ENCODE peak calls at places on chromosomes 6 and 20, in four cellular contexts. K is left ventricle myocardium inferior, Y is lung, E is pancreas. V is an unnamed sample.
A peak's percentile ranks its signal among the peaks of the same experiment; 100 is the strongest.

GRCh38 chr6:126312013-126312665 is 27.8 kb upstream of the CENPW start:
- DNase-seq in K (no peak), Y (no peak), E (no peak), V (no peak)

GRCh38 chr6:140230282-140230681 is 855.8 kb upstream of the CITED2 start:
- DNase-seq in K (no peak), Y (peak; percentile 41), E (no peak), V (no peak)

GRCh38 chr6:118889163-118889562 is 4.8 kb upstream of the ASF1A start:
- DNase-seq in K (no peak), Y (no peak), E (no peak), V (no peak)

GRCh38 chr6:26195924-26196845 is 109.0 kb downstream of the HFE start:
- DNase-seq in K (no peak), Y (no peak), E (no peak), V (no peak)

GRCh38 chr6:108113557-108114519 is 39.3 kb upstream of the OSTM1 start:
- DNase-seq in K (peak; percentile 16), Y (peak; percentile 38), E (peak; percentile 47), V (peak; percentile 53)

GRCh38 chr6:169776379-169776778 is 25.0 kb downstream of the ERMARD start:
- DNase-seq in K (no peak), Y (peak; percentile 16), E (no peak), V (no peak)

GRCh38 chr6:31713991-31714684 is 1.0 kb upstream of the LY6G6D start:
- DNase-seq in K (no peak), Y (no peak), E (no peak), V (no peak)

GRCh38 chr6:169450097-169450496 is 196.5 kb upstream of the THBS2 start:
- DNase-seq in K (no peak), Y (no peak), E (no peak), V (peak; percentile 21)

GRCh38 chr6:143146186-143146831 is 85.6 kb downstream of the AIG1 start:
- DNase-seq in K (no peak), Y (no peak), E (no peak), V (no peak)

GRCh38 chr6:143139239-143139784 is 78.6 kb downstream of the AIG1 start:
- DNase-seq in K (no peak), Y (no peak), E (no peak), V (no peak)

GRCh38 chr6:143140767-143141166 is 80.1 kb downstream of the AIG1 start:
- DNase-seq in K (peak; percentile 46), Y (no peak), E (no peak), V (no peak)

GRCh38 chr6:143136647-143137046 is 76.0 kb downstream of the AIG1 start:
- DNase-seq in K (no peak), Y (no peak), E (no peak), V (no peak)

DNA sequence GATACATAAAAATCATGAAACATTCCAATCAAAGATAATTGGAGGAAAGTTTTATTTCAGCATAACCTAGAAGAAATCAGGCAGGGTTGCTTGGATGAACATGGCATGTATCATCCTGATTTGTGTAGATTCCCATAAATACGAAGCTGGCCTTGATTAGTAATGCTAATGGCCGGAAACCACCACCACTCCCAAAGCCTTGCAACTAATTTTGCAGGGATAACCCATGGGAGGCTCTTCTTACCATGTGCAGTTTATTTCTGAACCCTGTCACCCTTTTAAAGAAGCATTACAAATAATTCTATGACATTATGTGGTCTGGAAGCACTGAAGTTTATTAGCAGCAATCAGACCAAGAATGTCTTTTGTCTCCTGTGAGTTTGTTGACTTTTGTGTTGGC is 80.8 kb downstream of the AIG1 start:
- DNase-seq in K (no peak), Y (no peak), E (no peak), V (no peak)
- H3K4me3 ChIP-seq in K (no peak overlapping the region), Y (no peak overlapping the region), E (no peak overlapping the region), V (no peak overlapping the region)

GRCh38 chr6:38396209-38396608 is 243.5 kb downstream of the BTBD9 start:
- DNase-seq in K (no peak), Y (no peak), E (no peak), V (no peak)
- TF ChIP-seq CTCF in K (no peak), Y (no peak), E (no peak), V (no peak)

DNA sequence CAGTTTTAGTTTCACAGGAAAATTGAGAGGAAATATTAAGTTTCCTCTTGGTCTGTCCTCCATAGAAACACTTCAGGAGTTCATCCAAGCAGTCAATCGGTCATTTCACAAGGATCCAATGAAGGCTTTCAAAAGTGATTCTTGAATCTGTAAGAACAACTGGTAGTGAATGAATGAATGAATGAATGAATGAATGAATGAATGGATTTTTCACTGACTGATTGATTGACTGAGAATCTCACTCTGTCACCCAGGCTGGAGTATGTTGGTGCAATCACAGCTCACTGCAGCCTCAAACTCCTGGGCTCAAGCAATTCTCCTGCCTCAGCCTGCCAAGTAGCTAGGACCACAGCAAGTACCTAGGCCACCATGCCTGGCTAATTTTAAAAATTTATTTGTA is 39.4 kb upstream of the TAF8 start:
- DNase-seq in K (no peak), Y (no peak), E (no peak), V (no peak)
- H3K4me3 ChIP-seq in K (no peak overlapping the region), Y (no peak overlapping the region), E (no peak overlapping the region), V (no peak overlapping the region)

GRCh38 chr6:111984516-111985201 is 69.2 kb upstream of the CCN6 start:
- DNase-seq in K (no peak), Y (no peak), E (no peak), V (no peak)

GRCh38 chr6:111984081-111984480 is 69.8 kb upstream of the CCN6 start:
- DNase-seq in K (no peak), Y (no peak), E (no peak), V (no peak)

GRCh38 chr6:111987295-111987694 is 66.6 kb upstream of the CCN6 start:
- DNase-seq in K (no peak), Y (no peak), E (no peak), V (no peak)

GRCh38 chr6:111986651-111987050 is 67.3 kb upstream of the CCN6 start:
- DNase-seq in K (no peak), Y (no peak), E (no peak), V (no peak)

DNA sequence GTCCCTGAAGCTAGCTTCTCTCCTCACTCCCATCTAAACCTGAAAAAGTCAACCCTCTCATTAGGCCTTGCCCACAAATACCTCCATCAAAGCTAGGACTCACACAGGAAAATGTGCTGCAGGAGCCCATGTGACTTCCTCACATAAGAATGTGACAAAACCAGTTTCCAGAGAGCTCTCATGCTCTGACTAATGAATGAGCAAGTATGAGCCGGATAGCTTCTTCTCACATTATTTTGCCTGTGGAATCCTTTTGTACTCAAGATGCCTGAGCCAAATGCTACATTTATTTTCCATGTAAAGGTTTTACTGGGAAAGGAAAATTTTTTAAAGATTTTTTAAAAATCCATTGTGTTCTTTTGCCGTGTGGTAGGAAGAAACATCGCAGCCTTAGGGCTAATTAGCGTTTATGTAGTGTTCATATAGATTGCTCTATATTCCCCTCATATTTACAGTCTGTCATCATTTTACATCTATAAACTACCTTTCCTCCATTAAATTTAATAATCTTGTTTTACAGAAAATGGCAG is 68.6 kb upstream of the CCN6 start:
- DNase-seq in K (no peak), Y (peak; percentile 73), E (peak; percentile 23), V (peak; percentile 91)
- TF ChIP-seq CTCF in K (no peak), Y (no peak), E (no peak), V (no peak)

GRCh38 chr6:29790626-29791025 is 37.0 kb upstream of the HLA-G start:
- DNase-seq in K (no peak), Y (no peak), E (no peak), V (no peak)

GRCh38 chr6:29791162-29791561 is 36.5 kb upstream of the HLA-G start:
- DNase-seq in K (no peak), Y (no peak), E (no peak), V (no peak)

GRCh38 chr6:29793036-29793356 is 34.6 kb upstream of the HLA-G start:
- DNase-seq in K (no peak), Y (no peak), E (no peak), V (no peak)

GRCh38 chr6:29792123-29793035 is 35.2 kb upstream of the HLA-G start:
- DNase-seq in K (peak; percentile 77), Y (peak; percentile 56), E (peak; percentile 69), V (no peak)

DNA sequence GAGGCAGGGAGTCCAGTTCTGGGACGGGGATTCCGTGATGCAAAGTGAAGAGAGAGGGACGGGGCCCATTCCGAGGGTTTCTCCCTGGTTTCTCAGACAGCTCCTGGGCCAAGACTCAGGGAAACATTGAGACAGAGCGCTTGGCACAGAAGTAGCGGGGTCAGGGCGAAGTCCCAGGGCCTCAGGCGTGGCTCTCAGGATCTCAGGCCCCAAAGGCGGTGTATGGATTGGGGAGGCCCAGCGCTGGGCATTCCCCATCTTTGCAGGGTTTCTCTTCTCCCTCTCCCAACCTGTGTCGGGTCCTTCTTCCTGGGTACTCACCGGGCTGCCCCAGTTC is 35.9 kb upstream of the HLA-G start:
- DNase-seq in K (no peak), Y (no peak), E (no peak), V (no peak)
- H3K4me3 ChIP-seq in K (peak overlapping the region; percentile 88), Y (peak overlapping the region; percentile 46), E (peak overlapping the region; percentile 62), V (no peak overlapping the region)

GRCh38 chr6:87588756-87589407 is 905 bp downstream of the RARS2 start:
- DNase-seq in K (no peak), Y (no peak), E (no peak), V (no peak)

GRCh38 chr6:87590417-87590880 is 514 bp downstream of the ORC3 start:
- DNase-seq in K (no peak), Y (no peak), E (no peak), V (no peak)

GRCh38 chr6:87589693-87590416 is at the start of the genes ORC3 and RARS2:
- DNase-seq in K (peak; percentile 97), Y (peak; percentile 98), E (peak; percentile 96), V (peak; percentile 94)

GRCh38 chr6:87586371-87587077 is 3.3 kb downstream of the RARS2 start:
- DNase-seq in K (no peak), Y (no peak), E (no peak), V (no peak)

DNA sequence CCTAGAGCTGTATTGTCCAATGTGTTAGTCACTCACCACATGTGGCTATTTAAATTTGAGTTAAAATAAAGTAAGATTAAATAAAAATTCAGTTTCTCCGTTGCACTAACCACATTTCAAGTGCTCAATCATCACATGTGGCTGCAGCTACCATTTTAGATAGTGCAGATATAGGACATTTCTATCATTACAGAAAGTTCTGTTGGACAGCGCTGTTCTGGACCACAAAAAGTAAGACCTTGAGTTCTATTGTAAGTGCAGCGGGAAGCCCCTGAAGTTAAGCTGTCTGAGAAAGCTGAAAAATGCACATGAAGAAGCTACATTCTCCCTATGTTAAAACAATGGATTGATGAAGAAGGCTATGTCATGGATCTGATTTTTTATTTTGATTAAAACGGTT is 1.1 kb downstream of the ORC3 start:
- DNase-seq in K (no peak), Y (no peak), E (no peak), V (no peak)
- TF ChIP-seq CTCF in K (no peak), Y (no peak), E (no peak), V (no peak)

DNA sequence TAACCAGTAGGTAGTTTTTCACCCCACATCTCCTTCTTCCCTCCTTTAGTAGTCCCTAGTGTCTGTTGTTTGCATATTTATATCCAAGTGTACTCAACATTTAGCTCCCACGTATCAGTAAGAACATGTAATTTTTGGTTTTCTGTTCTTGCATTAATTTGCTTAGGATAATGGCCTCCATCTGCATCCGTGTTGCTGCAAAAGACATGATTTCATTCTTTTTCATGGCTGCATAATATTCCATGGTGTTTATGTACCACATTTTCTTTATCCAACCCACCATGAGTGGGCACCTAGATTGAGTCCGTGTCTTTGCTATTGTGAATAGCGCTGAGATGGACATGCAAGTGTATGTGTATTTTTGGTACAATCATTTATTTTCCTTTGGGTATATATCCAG is 306.8 kb downstream of the NKAIN2 start:
- DNase-seq in K (no peak), Y (no peak), E (no peak), V (no peak)
- H3K4me3 ChIP-seq in K (no peak overlapping the region), Y (no peak overlapping the region), E (no peak overlapping the region), V (no peak overlapping the region)

GRCh38 chr6:98946877-98947410 is 802 bp downstream of the FBXL4 start:
- DNase-seq in K (no peak), Y (peak; percentile 31), E (peak; percentile 38), V (no peak)
- TF ChIP-seq CTCF in K (no peak), Y (no peak), E (no peak), V (no peak)

GRCh38 chr20:10216146-10216741 is 2.4 kb upstream of the SNAP25 start:
- DNase-seq in K (no peak), Y (no peak), E (no peak), V (no peak)
- H3K4me3 ChIP-seq in K (no peak overlapping the region), Y (no peak overlapping the region), E (no peak overlapping the region), V (no peak overlapping the region)